ENCODE peak calls at places on chromosomes 7 and 10, in eight cellular contexts. J is H54, X is mesothelial cell of epicardium, B is bronchial epithelial cell, Z is lung microvascular endothelial cell, G is IMR-90, Q is amniotic stem cell, Y is ELF-1. I is an unnamed sample.

GRCh38 chr7:47460251-47460989 is 121.5 kb downstream of the TNS3 start:
- DNase-seq in J (no peak), G (no peak), Z (no peak), Y (no peak), B (no peak), X (no peak), Q (no peak), I (no peak)

GRCh38 chr10:11934262-11934661 is 108.3 kb downstream of the UPF2 start:
- DNase-seq in Z (no peak), J (no peak), Q (no peak), X (no peak), B (no peak), Y (peak; percentile 44), G (no peak), I (no peak)

GRCh38 chr10:36021096-36021495 is 379.0 kb upstream of the FZD8 start:
- DNase-seq in G (no peak), Q (no peak), J (no peak), Y (no peak), Z (no peak), B (no peak), X (no peak), I (no peak)

GRCh38 chr10:4241724-4242345 is 456.8 kb upstream of the KLF6 start:
- DNase-seq in Q (peak; percentile 78), X (no peak), J (no peak), Z (peak; percentile 98), G (peak; percentile 100), Y (peak; percentile 61), B (no peak), I (peak; percentile 24)

GRCh38 chr10:130769146-130770017 is 542.1 kb downstream of the TCERG1L start:
- DNase-seq in X (peak; percentile 6), Q (no peak), Y (no peak), J (no peak), G (no peak), B (no peak), Z (no peak), I (no peak)

GRCh38 chr10:97572214-97572989 is at the start of gene ANKRD2:
- DNase-seq in B (peak; percentile 77), Q (peak; percentile 66), G (peak; percentile 79), Z (peak; percentile 82), Y (peak; percentile 88), X (peak; percentile 47), J (peak; percentile 69), I (peak; percentile 71)

GRCh38 chr7:120472892-120473291 is 199.9 kb downstream of the KCND2 start:
- DNase-seq in X (no peak), Y (no peak), G (no peak), Z (no peak), J (no peak), Q (no peak), B (no peak), I (no peak)

GRCh38 chr10:89398003-89398749 is 5.8 kb downstream of the IFIT1 start:
- DNase-seq in B (no peak), X (no peak), Y (peak; percentile 35), J (no peak), Q (no peak), Z (peak; percentile 46), G (peak; percentile 60), I (peak; percentile 14)

GRCh38 chr7:24059775-24060174 is 224.2 kb upstream of the NPY start:
- DNase-seq in Y (peak; percentile 90), Z (no peak), J (no peak), G (no peak), Q (no peak), X (peak; percentile 31), B (no peak), I (no peak)

GRCh38 chr10:86127274-86127819 is 239.2 kb downstream of the GRID1 start:
- DNase-seq in Y (no peak), G (no peak), J (no peak), X (no peak), Q (no peak), Z (no peak), B (no peak), I (no peak)

GRCh38 chr7:134993877-134994456 is 7.7 kb downstream of the AGBL3 start:
- DNase-seq in J (no peak), Z (no peak), X (no peak), B (no peak), G (no peak), Q (no peak), Y (no peak), I (no peak)

GRCh38 chr10:77603529-77603927 is 34.1 kb downstream of the KCNMA1 start:
- DNase-seq in Q (no peak), X (no peak), B (no peak), J (peak; percentile 57), Z (peak; percentile 77), Y (peak; percentile 32), G (peak; percentile 44), I (no peak)

GRCh38 chr10:97683556-97684357 is 3.3 kb downstream of the AVPI1 start:
- DNase-seq in X (no peak), Y (peak; percentile 80), B (peak; percentile 66), J (peak; percentile 47), G (peak; percentile 70), Z (peak; percentile 40), Q (no peak), I (peak; percentile 41)

GRCh38 chr10:133438711-133439273 is 14.4 kb upstream of the SPRN start:
- DNase-seq in Y (peak; percentile 36), Z (peak; percentile 37), G (no peak), Q (no peak), X (no peak), J (peak; percentile 35), B (peak; percentile 15), I (peak; percentile 13)

GRCh38 chr7:98826811-98827231 is 43.0 kb downstream of the TMEM130 start:
- DNase-seq in Z (no peak), Y (peak; percentile 44), B (no peak), G (no peak), X (no peak), J (no peak), Q (no peak), I (no peak)

GRCh38 chr7:130695840-130696239 is 9.5 kb upstream of the TSGA13 start:
- DNase-seq in J (peak; percentile 27), Z (peak; percentile 57), Y (no peak), X (no peak), Q (peak; percentile 5), B (peak; percentile 43), G (peak; percentile 45), I (peak; percentile 41)

GRCh38 chr7:107332488-107333269 is 137.2 kb upstream of the GPR22 start:
- DNase-seq in Z (peak; percentile 72), X (no peak), J (no peak), B (no peak), G (no peak), Q (no peak), Y (no peak), I (no peak)

GRCh38 chr7:112023786-112024185 is 182.4 kb downstream of the DOCK4 start:
- DNase-seq in B (no peak), G (no peak), Z (peak; percentile 59), X (no peak), J (no peak), Q (no peak), Y (no peak), I (no peak)

GRCh38 chr10:69567920-69568319 is 5.3 kb downstream of the NEUROG3 start:
- DNase-seq in Z (peak; percentile 63), X (peak; percentile 50), J (no peak), Q (no peak), Y (peak; percentile 84), G (peak; percentile 51), B (peak; percentile 30), I (peak; percentile 45)

GRCh38 chr7:140726304-140726703 is 29.8 kb downstream of the NDUFB2 start:
- DNase-seq in Y (no peak), G (peak; percentile 23), X (no peak), Z (peak; percentile 19), Q (no peak), J (no peak), B (peak; percentile 8), I (peak; percentile 6)

GRCh38 chr10:102615361-102615760 is 28.9 kb upstream of the TRIM8 start:
- DNase-seq in G (no peak), Q (no peak), Y (peak; percentile 87), J (no peak), Z (no peak), X (no peak), B (no peak), I (no peak)

GRCh38 chr10:17819836-17820235 is 10.7 kb downstream of the MRC1 start:
- DNase-seq in Z (no peak), J (no peak), B (no peak), X (no peak), Q (no peak), Y (no peak), G (no peak), I (no peak)

GRCh38 chr10:58319599-58319998 is 15.2 kb upstream of the UBE2D1 start:
- DNase-seq in B (no peak), J (no peak), X (no peak), Z (no peak), Y (no peak), G (no peak), Q (no peak), I (no peak)

GRCh38 chr10:62252051-62252450 is 16.6 kb downstream of the RTKN2 start:
- DNase-seq in X (no peak), B (no peak), Q (no peak), J (no peak), Z (no peak), G (no peak), Y (no peak), I (no peak)

GRCh38 chr10:6920072-6921019 is 340.3 kb upstream of the PRKCQ start:
- DNase-seq in Z (peak; percentile 2), X (no peak), J (no peak), G (peak; percentile 28), B (peak; percentile 67), Y (peak; percentile 68), Q (no peak), I (peak; percentile 60)

GRCh38 chr10:87861566-87861952 is 1.8 kb downstream of the KLLN start:
- DNase-seq in B (peak; percentile 88), X (peak; percentile 23), Z (peak; percentile 90), G (peak; percentile 89), Y (peak; percentile 78), J (no peak), Q (no peak), I (peak; percentile 38)

I was measured in HTR-8/SVneo.